ENCODE peak calls at places on chromosomes 3 and 15, in five cellular contexts. Q is left lung, N is IMR-90, I is psoas muscle, S is stomach. T is an unnamed sample. For H3K27me3, the result is how much of the 10 kb centered on the place peaks cover.

GRCh38 chr15:77375133-77375532 is 44.8 kb downstream of the PEAK1 start:
- DNase-seq in I (no peak), S (no peak), N (no peak), Q (no peak), T (no peak)

GRCh38 chr3:192571197-192571791 is 156.0 kb downstream of the FGF12 start:
- DNase-seq in S (peak), I (peak), Q (peak), N (peak), T (peak)

GRCh38 chr3:139937674-139938279 is 2.8 kb downstream of the CLSTN2 start:
- DNase-seq in Q (no peak), I (peak), S (peak), N (peak), T (peak)

GRCh38 chr15:62324382-62324781 is 159.3 kb upstream of the C2CD4B start:
- DNase-seq in Q (no peak), N (no peak), S (no peak), I (no peak), T (no peak)

GRCh38 chr15:51775967-51776816 is 24.8 kb downstream of the TMOD2 start:
- DNase-seq in S (peak), I (no peak), Q (no peak), N (peak), T (no peak)

GRCh38 chr3:186268616-186269448 is 93.2 kb downstream of the DGKG start:
- DNase-seq in S (no peak), Q (no peak), N (peak), I (no peak), T (no peak)

GRCh38 chr3:120646771-120647449 is 35.1 kb downstream of the HGD start:
- DNase-seq in I (no peak), Q (no peak), S (no peak), N (no peak), T (peak)

GRCh38 chr3:171005648-171006047 is 20.9 kb downstream of the SLC2A2 start:
- DNase-seq in I (no peak), Q (no peak), S (no peak), N (no peak), T (no peak)

GRCh38 chr3:99339222-99339621 is 299.2 kb upstream of the COL8A1 start:
- DNase-seq in Q (no peak), I (no peak), N (no peak), S (no peak), T (no peak)

GRCh38 chr15:92809880-92810361 is 90.2 kb upstream of the CHD2 start:
- DNase-seq in Q (peak), I (no peak), S (no peak), N (peak), T (no peak)

GRCh38 chr3:125061170-125061569 is 5.4 kb upstream of the HEG1 start:
- DNase-seq in I (peak), S (no peak), Q (no peak), N (peak), T (no peak)

GRCh38 chr3:149377408-149378111 is at the start of gene TM4SF1:
- DNase-seq in N (peak), S (peak), Q (peak), I (peak), T (no peak)

GRCh38 chr3:184874709-184875644 is 63.0 kb downstream of the VPS8 start:
- DNase-seq in Q (no peak), N (peak), I (no peak), S (no peak), T (no peak)

GRCh38 chr3:172512363-172512762 is 10.9 kb downstream of the TNFSF10 start:
- DNase-seq in I (peak), S (peak), N (no peak), Q (peak), T (no peak)

GRCh38 chr3:123635717-123636116 is 50.9 kb upstream of the HACD2 start:
- DNase-seq in N (no peak), I (no peak), Q (no peak), S (no peak), T (no peak)

GRCh38 chr3:123637131-123637530 is 52.3 kb upstream of the HACD2 start:
- DNase-seq in N (no peak), S (no peak), Q (no peak), I (no peak), T (no peak)

GRCh38 chr3:123637841-123638240 is 53.0 kb upstream of the HACD2 start:
- DNase-seq in S (no peak), I (no peak), Q (no peak), N (no peak), T (no peak)

GRCh38 chr3:123635220-123635619 is 50.4 kb upstream of the HACD2 start:
- DNase-seq in S (no peak), I (no peak), Q (no peak), N (peak), T (no peak)

DNA sequence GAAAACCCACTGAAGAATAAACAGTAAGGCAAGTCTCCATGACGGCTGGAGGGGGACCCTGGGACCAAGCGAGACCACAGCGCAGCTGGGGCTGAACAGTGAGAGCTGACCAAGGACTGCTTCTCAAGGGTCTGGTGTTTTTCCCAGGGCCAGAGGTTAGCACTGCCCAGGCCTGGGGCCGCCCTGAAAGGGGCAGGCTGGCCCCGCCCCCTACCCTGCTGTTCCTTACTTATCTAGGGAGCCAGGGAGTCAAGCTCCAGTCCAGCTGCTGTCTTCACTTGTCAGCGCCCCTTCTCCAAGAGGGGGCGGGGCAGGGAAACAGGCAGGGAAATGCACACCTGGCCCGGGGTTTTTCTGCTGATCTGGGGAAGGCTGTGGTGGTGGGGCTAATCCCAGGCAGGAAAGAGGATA is 51.6 kb upstream of the HACD2 start:
- DNase-seq in S (no peak), N (no peak), Q (no peak), I (no peak), T (no peak)
- TF ChIP-seq CTCF in S (no peak), N (no peak), Q (no peak), I (no peak), T (no peak)

DNA sequence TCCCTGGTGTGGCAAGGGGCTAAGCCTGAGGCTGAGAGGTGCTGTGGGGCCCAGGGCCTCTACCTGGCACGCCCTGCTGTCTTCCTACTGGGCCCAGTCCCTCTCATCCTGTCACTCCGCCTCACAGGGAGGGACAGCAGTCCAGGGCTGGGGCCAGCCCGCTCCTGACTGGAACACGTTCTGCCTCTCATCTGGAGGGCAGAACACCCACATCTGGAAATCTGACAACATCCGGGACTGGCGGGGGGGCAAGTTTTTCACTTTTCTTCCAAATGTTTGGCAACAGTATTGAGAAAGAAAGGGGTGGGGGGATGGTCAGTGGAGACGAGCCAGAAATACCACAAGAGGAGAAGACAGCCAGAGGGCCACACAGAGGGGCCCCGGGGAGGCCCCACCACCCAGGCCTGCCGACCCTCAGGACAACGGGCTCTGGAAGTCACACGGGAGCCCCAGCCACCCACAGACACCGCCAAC is 1.8 kb upstream of the MYL3 start:
- DNase-seq in I (peak), S (no peak), Q (peak), N (no peak), T (no peak)
- H3K4me3 ChIP-seq in I (no peak), S (no peak), Q (no peak), N (no peak), T (no peak)

GRCh38 chr15:66068801-66069200 is 184.7 kb downstream of the MEGF11 start:
- DNase-seq in N (no peak), Q (no peak), I (no peak), S (no peak), T (no peak)
- H3K27me3 ChIP-seq in N (under half), Q (under half), I (under half), S (under half), T (under half)

DNA sequence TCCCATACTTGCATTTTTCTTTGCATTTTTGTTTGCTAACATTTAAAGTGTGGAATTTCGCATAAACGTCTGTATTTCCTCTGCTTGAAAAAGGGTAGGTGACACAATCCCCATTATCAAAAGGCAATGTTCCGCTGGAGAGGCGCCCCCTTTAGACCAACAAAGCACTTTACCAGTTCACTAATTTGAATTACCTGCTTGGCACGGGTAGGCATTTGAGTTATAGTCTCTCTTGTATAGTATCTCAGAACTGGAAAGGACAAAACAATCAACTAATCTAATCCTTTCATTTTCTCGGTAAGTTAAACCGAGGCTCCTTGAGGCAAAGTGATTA is 775 bp upstream of the CCDC39 start:
- DNase-seq in N (peak), S (no peak), I (no peak), Q (no peak), T (peak)
- TF ChIP-seq CTCF in N (peak), S (peak), I (no peak), Q (no peak), T (peak)

T was measured in dorsolateral prefrontal cortex.